ENCODE peak calls at places on chromosomes 7 and 10, in five cellular contexts. G is mucosa of descending colon, J is body of pancreas, L is adrenal gland, C is neural progenitor cell. R is an unnamed sample. For H3K4me1, the result is how much of the 10 kb centered on the place peaks cover.

GRCh38 chr10:89478739-89479116 is 56.7 kb downstream of the SLC16A12 start:
- DNase-seq in G (no peak), J (no peak), L (no peak), C (no peak), R (peak)

GRCh38 chr10:4763960-4764428 is 62.0 kb upstream of the AKR1E2 start:
- DNase-seq in G (no peak), J (no peak), L (no peak), C (no peak), R (peak)

GRCh38 chr7:158811894-158812293 is 17.4 kb downstream of the ESYT2 start:
- DNase-seq in G (no peak), J (no peak), L (no peak), C (peak), R (peak)

GRCh38 chr7:135714534-135715009 is 13.4 kb downstream of the SLC13A4 start:
- DNase-seq in G (no peak), J (no peak), L (no peak), C (peak), R (peak)

GRCh38 chr10:129860396-129860795 is 103.7 kb downstream of the EBF3 start:
- DNase-seq in G (no peak), J (no peak), L (no peak), C (no peak), R (no peak)

GRCh38 chr10:43126759-43127424 is 11.4 kb upstream of the CSGALNACT2 start:
- DNase-seq in G (no peak), J (no peak), L (no peak), C (no peak), R (no peak)

GRCh38 chr7:34759477-34760125 is 101.6 kb downstream of the NPSR1 start:
- DNase-seq in G (peak), J (no peak), L (no peak), C (peak), R (peak)

GRCh38 chr7:86643478-86644281 is at the start of gene GRM3:
- DNase-seq in G (no peak), J (peak), L (peak), C (peak), R (peak)

GRCh38 chr10:60962946-60963345 is 19.0 kb upstream of the RHOBTB1 start:
- DNase-seq in G (no peak), J (no peak), L (no peak), C (no peak), R (peak)

GRCh38 chr7:82050792-82051191 is 280.9 kb upstream of the HGF start:
- DNase-seq in G (no peak), J (no peak), L (no peak), C (no peak), R (peak)

GRCh38 chr10:3330687-3331086 is 158.1 kb upstream of the PITRM1 start:
- DNase-seq in G (no peak), J (no peak), L (peak), C (no peak), R (peak)

GRCh38 chr10:70974351-70974901 is 86.1 kb upstream of the PCBD1 start:
- DNase-seq in G (no peak), J (no peak), L (no peak), C (no peak), R (peak)

GRCh38 chr7:98227939-98228338 is 16.7 kb downstream of the BHLHA15 start:
- DNase-seq in G (no peak), J (peak), L (no peak), C (no peak), R (no peak)

GRCh38 chr10:91190388-91190870 is 30.0 kb upstream of the PCGF5 start:
- DNase-seq in G (no peak), J (no peak), L (no peak), C (no peak), R (peak)

GRCh38 chr7:116407165-116407564 is 92.4 kb upstream of the CAV2 start:
- DNase-seq in G (no peak), J (no peak), L (no peak), C (no peak), R (no peak)

GRCh38 chr10:58023341-58024073 is 244.2 kb downstream of the IPMK start:
- DNase-seq in G (no peak), J (no peak), L (no peak), C (no peak), R (peak)

GRCh38 chr7:30923774-30924413 is 12.2 kb downstream of the AQP1 start:
- DNase-seq in G (peak), J (no peak), L (no peak), C (no peak), R (no peak)

GRCh38 chr7:147579148-147579547 is 1011.4 kb upstream of the C7orf33 start:
- DNase-seq in G (no peak), J (no peak), L (no peak), C (no peak), R (no peak)

GRCh38 chr7:135111379-135111778 is 36.5 kb upstream of the TMEM140 start:
- DNase-seq in G (no peak), J (no peak), L (no peak), C (no peak), R (peak)

GRCh38 chr10:33345236-33345635 is 10.8 kb upstream of the NRP1 start:
- DNase-seq in G (no peak), J (no peak), L (no peak), C (no peak), R (no peak)

GRCh38 chr7:99098317-99098823 is 45.5 kb downstream of the SMURF1 start:
- DNase-seq in G (no peak), J (no peak), L (no peak), C (no peak), R (peak)

GRCh38 chr10:71635251-71635866 is 84.2 kb downstream of the C10orf105 start:
- DNase-seq in G (peak), J (no peak), L (no peak), C (no peak), R (no peak)

GRCh38 chr10:1539216-1539615 is 198.1 kb downstream of the ADARB2 start:
- DNase-seq in G (no peak), J (no peak), L (no peak), C (no peak), R (no peak)

GRCh38 chr7:68573271-68574000 is 1024.8 kb upstream of the AUTS2 start:
- DNase-seq in G (no peak), J (no peak), L (no peak), C (no peak), R (no peak)

GRCh38 chr10:63253040-63253439 is 119.9 kb downstream of the NRBF2 start:
- DNase-seq in G (no peak), J (no peak), L (no peak), C (no peak), R (no peak)

GRCh38 chr10:5600908-5601307 is 65.5 kb downstream of the ASB13 start:
- DNase-seq in G (no peak), J (no peak), L (no peak), C (no peak), R (no peak)

GRCh38 chr10:50360486-50360885 is 109.2 kb upstream of the ASAH2 start:
- DNase-seq in G (no peak), J (no peak), L (no peak), C (no peak), R (peak)

GRCh38 chr10:88460601-88461000 is 122.5 kb downstream of the RNLS start:
- DNase-seq in G (no peak), J (no peak), L (no peak), C (no peak), R (no peak)

GRCh38 chr10:119253433-119254174 is 46.2 kb downstream of the GRK5 start:
- DNase-seq in G (peak), J (peak), L (peak), C (peak), R (peak)

GRCh38 chr10:14080795-14081194 is 249.9 kb downstream of the FRMD4A start:
- DNase-seq in G (no peak), J (no peak), L (no peak), C (no peak), R (no peak)

GRCh38 chr10:71314028-71314693 is 4.9 kb upstream of the SLC29A3 start:
- DNase-seq in G (peak), J (peak), L (no peak), C (peak), R (peak)

GRCh38 chr7:154776350-154776749 is 226.6 kb downstream of the PAXIP1 start:
- DNase-seq in G (no peak), J (no peak), L (no peak), C (no peak), R (no peak)

GRCh38 chr10:132579027-132579859 is 41.7 kb downstream of the INPP5A start:
- DNase-seq in G (no peak), J (no peak), L (no peak), C (no peak), R (no peak)

GRCh38 chr7:138746073-138746472 is 44.9 kb upstream of the SVOPL start:
- DNase-seq in G (no peak), J (no peak), L (no peak), C (no peak), R (no peak)

GRCh38 chr10:61901829-61902447 is 439 bp downstream of the ARID5B start:
- DNase-seq in G (peak), J (peak), L (no peak), C (peak), R (peak)

GRCh38 chr10:1050555-1050954 is 1.6 kb upstream of the IDI1 start:
- DNase-seq in G (peak), J (no peak), L (no peak), C (peak), R (peak)

DNA sequence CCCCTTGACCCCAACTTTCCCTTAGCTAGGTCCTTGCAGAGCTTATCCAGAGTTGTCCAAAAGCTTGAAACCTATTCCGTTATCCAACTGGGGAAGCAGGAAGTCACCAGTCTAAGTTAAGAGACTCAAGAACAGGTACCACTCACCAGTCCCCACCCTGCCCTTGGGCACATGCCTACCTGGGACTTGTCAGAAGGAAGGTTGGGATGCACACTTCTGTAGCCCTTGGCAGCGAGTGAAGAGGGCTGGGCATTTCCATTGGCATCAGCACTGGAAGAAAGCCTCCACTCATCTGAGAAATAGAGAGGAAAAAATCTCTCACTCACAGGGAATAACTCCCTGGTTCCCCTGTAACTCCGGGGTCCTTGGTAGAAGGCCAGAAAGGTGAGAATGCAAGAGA is 131.0 kb upstream of the PDLIM1 start:
- DNase-seq in G (no peak), J (no peak), L (no peak), C (no peak), R (no peak)
- H3K4me1 ChIP-seq in G (under half), J (under half), L (under half), C (under half), R (under half)

GRCh38 chr7:101109368-101109767 is 17.5 kb upstream of the SERPINE1 start:
- DNase-seq in G (no peak), J (no peak), L (no peak), C (no peak), R (no peak)

GRCh38 chr7:101106387-101106786 is 20.5 kb upstream of the SERPINE1 start:
- DNase-seq in G (no peak), J (no peak), L (no peak), C (no peak), R (no peak)

GRCh38 chr7:101108330-101108857 is 18.5 kb upstream of the SERPINE1 start:
- DNase-seq in G (no peak), J (no peak), L (no peak), C (peak), R (no peak)

GRCh38 chr7:101111261-101111660 is 15.6 kb upstream of the SERPINE1 start:
- DNase-seq in G (no peak), J (no peak), L (no peak), C (no peak), R (no peak)

DNA sequence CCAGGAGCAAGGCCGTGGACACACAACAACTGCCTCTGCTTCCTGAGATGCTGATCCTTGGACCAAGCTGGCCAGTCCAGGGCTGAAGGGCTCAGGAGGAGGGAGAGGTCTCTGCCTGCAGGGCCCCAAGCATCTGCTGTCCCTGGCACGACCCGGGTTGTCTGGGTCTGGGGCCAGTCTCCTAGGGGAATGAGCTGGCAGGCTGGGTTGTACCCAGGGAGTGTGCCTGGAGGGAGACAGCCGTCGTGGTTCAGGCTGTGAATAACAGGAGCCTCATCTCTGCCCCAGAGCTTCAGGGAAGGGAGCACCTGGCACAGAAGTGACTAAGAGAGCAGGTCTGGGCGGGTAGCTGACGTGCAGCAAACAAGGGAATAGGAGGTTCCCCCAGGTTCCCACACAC is 17.9 kb upstream of the SERPINE1 start:
- DNase-seq in G (no peak), J (no peak), L (no peak), C (no peak), R (peak)
- H3K4me3 ChIP-seq in G (no peak), J (no peak), L (no peak), C (no peak), R (no peak)

DNA sequence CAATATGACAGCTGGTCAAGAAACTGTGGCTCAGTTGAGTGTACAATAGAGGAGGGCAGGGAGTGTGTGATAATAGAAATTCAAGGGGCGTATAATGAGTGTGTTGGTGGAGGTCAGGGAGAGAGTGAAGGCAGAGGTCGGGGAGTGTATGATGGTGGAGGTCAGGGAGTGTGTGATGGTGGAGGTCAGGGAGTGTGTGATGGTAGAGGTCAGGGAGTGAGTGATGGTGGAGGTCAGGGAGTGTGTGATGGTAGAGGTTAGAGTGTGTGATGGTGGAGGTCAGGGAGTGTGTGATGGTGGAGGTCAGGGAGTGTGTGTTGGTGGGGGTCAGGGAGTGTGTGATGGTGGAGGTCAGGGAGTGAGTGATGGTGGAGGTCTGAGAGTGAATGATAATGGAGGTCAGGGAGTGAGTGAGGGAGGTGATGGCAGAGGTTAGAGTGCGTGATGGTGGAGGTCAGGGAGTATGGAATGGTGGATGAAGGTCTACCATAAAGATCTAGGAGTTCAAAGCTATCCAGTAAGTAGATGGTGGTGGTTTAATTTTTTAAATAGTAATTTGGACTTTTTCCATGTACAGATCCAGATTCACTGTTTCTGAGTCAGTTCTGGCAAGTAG is 57.7 kb upstream of the TNS3 start:
- DNase-seq in G (no peak), J (no peak), L (no peak), C (no peak), R (no peak)
- H3K4me1 ChIP-seq in G (under half), J (under half), L (under half), C (under half), R (under half)

GRCh38 chr10:74289956-74290355 is 138.9 kb downstream of the ADK start:
- DNase-seq in G (no peak), J (no peak), L (no peak), C (peak), R (peak)
- H3K4me3 ChIP-seq in G (no peak), J (no peak), L (no peak), C (no peak), R (peak)